ENCODE peak calls at places on chromosomes 7 and 10, in four cellular contexts. U, A, T and Y are unnamed samples.

GRCh38 chr7:95509199-95509598 is 23.5 kb downstream of the ASB4 start:
- DNase-seq in U (peak), A (no peak), T (peak), Y (no peak)

GRCh38 chr7:37096341-37096740 is 352.3 kb downstream of the ELMO1 start:
- DNase-seq in U (no peak), A (no peak), T (no peak), Y (no peak)

GRCh38 chr7:45930967-45931366 is 9.9 kb upstream of the IGFBP3 start:
- DNase-seq in U (no peak), A (no peak), T (no peak), Y (no peak)

GRCh38 chr7:45342236-45342635 is 184.6 kb downstream of the RAMP3 start:
- DNase-seq in U (peak), A (no peak), T (no peak), Y (no peak)

GRCh38 chr7:151631149-151631967 is 111.7 kb upstream of the RHEB start:
- DNase-seq in U (no peak), A (no peak), T (no peak), Y (peak)

GRCh38 chr10:22712959-22713852 is 1.2 kb downstream of the PIP4K2A start:
- DNase-seq in U (peak), A (no peak), T (peak), Y (no peak)

GRCh38 chr10:34405611-34406462 is 409.3 kb downstream of the PARD3 start:
- DNase-seq in U (peak), A (no peak), T (no peak), Y (no peak)

GRCh38 chr7:36283171-36283570 is 106.5 kb upstream of the ANLN start:
- DNase-seq in U (no peak), A (no peak), T (no peak), Y (no peak)

GRCh38 chr10:93656155-93656554 is 43.8 kb downstream of the PDE6C start:
- DNase-seq in U (no peak), A (no peak), T (no peak), Y (no peak)

GRCh38 chr7:86629-87028 is 105.7 kb upstream of the FAM20C start:
- DNase-seq in U (no peak), A (no peak), T (no peak), Y (no peak)

GRCh38 chr10:77846718-77847311 is 79.7 kb downstream of the DLG5 start:
- DNase-seq in U (peak), A (peak), T (peak), Y (no peak)

GRCh38 chr7:32580646-32581045 is 85.4 kb downstream of the AVL9 start:
- DNase-seq in U (no peak), A (no peak), T (no peak), Y (no peak)

GRCh38 chr7:68476966-68477365 is 1121.3 kb upstream of the AUTS2 start:
- DNase-seq in U (no peak), A (no peak), T (no peak), Y (no peak)

GRCh38 chr10:43970018-43970698 is 321.5 kb upstream of the ZNF32 start:
- DNase-seq in U (no peak), A (no peak), T (no peak), Y (no peak)

GRCh38 chr7:116631676-116632075 is 40.3 kb upstream of the MET start:
- DNase-seq in U (no peak), A (no peak), T (no peak), Y (no peak)

GRCh38 chr7:116630357-116630756 is 41.6 kb upstream of the MET start:
- DNase-seq in U (no peak), A (no peak), T (no peak), Y (peak)

GRCh38 chr7:116630932-116631449 is 41.0 kb upstream of the MET start:
- DNase-seq in U (peak), A (no peak), T (no peak), Y (no peak)

GRCh38 chr7:116632349-116632748 is 39.6 kb upstream of the MET start:
- DNase-seq in U (no peak), A (no peak), T (no peak), Y (no peak)

GRCh38 chr7:116633131-116633988 is 38.6 kb upstream of the MET start:
- DNase-seq in U (no peak), A (no peak), T (no peak), Y (peak)
- TF ChIP-seq TCF12 in U (no peak), A (no peak), T (no peak), Y (peak)

GRCh38 chr7:157407512-157408257 is 70.9 kb downstream of the DNAJB6 start:
- DNase-seq in U (no peak), A (no peak), T (peak), Y (no peak)

GRCh38 chr7:157408258-157409101 is 71.7 kb downstream of the DNAJB6 start:
- DNase-seq in U (no peak), A (no peak), T (peak), Y (no peak)

GRCh38 chr7:157410831-157411556 is 74.2 kb downstream of the DNAJB6 start:
- DNase-seq in U (no peak), A (no peak), T (no peak), Y (no peak)

GRCh38 chr7:157409753-157410727 is 73.2 kb downstream of the DNAJB6 start:
- DNase-seq in U (no peak), A (no peak), T (no peak), Y (no peak)

DNA sequence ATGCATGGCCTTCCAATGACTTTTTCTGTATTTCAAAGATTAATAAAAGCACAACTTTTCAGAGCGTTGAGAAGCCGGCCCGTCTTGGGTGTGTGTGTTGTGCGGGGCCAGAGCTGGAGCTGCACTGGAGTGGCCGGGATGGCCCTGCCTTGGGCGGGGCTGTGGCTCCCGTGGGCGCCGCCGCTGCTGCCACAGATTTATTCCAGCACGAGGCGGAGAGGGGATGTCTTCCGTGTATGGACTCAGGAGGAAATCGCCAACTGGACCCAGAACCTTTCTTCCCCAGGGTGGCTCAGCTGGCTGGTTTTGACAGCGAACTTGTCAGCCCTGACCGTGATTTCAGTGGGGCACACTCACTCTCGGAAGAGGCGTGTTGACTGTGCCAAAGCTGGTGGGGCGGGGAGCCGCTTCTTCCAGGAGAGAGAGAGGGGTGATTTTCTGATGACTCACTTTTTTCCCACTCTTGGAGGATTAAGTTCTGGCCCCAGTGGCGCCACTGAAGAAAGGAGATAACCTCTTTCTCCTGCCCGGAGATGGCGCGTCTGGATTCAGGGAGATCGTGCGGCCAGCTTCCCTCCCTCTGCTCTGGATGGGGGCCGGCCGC is 72.4 kb downstream of the DNAJB6 start:
- DNase-seq in U (no peak), A (no peak), T (no peak), Y (no peak)
- TF ChIP-seq TCF12 in U (no peak), A (no peak), T (no peak), Y (no peak)

GRCh38 chr7:7968544-7969305 is at the start of gene GLCCI1:
- DNase-seq in U (peak), A (peak), T (peak), Y (peak)
- TF ChIP-seq TCF12 in U (no peak), A (no peak), T (no peak), Y (peak)

GRCh38 chr10:54769051-54769450 is 32.0 kb downstream of the PCDH15 start:
- DNase-seq in U (no peak), A (no peak), T (no peak), Y (no peak)
- TF ChIP-seq TCF12 in U (no peak), A (no peak), T (no peak), Y (no peak)

DNA sequence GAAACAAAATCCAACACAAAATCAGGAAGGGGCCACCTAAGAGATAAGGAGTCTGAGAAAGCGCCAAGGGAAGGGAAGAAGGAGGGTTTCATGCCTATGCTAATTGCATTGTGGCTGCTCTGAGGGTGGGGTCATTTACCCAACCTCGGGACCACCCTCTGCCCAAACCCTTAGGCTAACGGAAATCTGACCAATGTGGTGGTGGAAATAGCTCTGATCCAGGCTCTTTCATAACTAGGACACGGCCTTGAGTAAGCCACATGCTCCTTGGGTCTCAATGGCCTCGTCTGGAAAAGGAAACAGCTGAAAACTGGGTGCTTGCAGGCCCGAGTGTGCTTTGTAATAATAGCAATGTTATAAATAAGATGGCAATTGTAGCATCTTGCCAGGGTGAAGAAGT is 14.9 kb upstream of the SRGN start:
- DNase-seq in U (no peak), A (no peak), T (no peak), Y (no peak)
- TF ChIP-seq TCF12 in U (no peak), A (no peak), T (no peak), Y (no peak)

GRCh38 chr10:19816420-19817250 is at the start of gene PLXDC2:
- DNase-seq in U (no peak), A (peak), T (peak), Y (no peak)
- TF ChIP-seq TCF12 in U (no peak), A (no peak), T (no peak), Y (no peak)

DNA sequence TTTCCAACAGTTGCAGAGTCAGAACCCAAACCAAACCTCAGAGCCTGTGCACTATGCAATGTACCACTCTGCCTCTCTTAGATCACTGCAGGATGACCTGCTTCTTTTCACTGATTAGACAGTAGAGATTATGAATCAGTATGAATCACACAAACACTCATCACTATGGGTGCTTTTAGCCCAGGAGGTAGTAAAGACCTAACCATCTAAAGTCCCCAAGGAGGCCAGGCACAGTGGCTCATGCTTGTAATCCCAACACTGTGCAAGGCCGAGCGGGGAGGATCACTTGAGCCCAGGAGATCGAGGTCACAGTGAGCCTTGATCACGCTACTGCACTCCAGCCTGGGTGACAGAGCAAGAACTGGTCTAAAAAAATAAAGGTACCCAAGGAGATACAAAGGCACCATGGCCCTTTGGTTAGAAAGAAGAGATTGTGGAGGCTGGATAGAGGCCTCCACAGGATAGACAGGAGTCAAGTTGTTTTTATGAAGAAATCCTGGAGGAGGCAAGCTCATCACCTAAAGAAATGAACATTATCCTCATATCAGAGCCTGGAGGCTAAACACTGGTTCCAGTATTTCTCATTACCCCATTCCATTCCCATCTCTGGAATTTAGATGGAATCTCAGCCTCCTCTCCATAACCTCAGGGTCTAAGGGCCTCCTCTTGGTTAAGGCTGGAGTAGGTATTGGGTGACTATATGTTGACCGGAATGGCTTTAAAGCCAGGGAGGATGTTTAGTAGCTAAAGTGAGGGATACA is 12.9 kb downstream of the SEC31B start:
- DNase-seq in U (no peak), A (no peak), T (no peak), Y (no peak)
- TF ChIP-seq TCF12 in U (no peak), A (no peak), T (peak), Y (no peak)

DNA sequence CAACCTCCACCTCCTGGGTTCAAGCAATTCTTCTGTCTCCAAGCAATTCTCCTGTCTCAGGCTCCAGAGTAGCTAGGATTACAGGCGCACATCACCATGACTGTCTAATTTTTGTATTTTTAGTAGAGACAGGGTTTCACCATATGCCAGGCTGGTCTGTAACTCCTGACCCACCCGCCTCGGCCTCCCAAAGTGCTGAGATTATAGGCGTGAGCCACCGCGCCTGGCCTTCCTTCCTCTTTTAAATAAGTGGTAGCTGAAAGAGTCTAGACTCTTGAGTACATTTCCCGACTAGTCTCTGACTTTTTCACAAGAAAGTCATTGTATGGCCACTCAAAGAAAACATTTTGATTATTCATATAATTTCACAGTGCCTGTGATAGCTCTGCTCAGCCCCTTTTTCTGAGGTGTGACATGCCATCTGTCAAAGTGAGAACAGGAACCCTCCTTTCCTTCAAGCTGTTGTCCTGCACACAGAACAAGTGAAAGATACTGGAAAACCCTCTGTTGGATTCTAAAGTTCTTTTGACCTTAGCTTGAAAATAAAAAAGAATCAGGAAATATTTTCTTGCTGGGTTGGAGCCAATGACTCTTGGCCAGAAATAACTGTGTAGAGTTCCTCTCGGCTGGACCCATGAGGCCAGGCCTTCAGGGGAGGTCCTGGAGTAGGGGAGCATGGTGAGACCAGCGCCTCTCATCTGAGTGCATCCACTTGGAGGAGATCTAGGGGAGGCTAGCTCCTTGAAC is 636.0 kb upstream of the ANKRD30A start:
- DNase-seq in U (no peak), A (no peak), T (no peak), Y (no peak)
- TF ChIP-seq TCF12 in U (no peak), A (no peak), T (no peak), Y (no peak)

GRCh38 chr7:144936314-144936713 is 100.5 kb upstream of the TPK1 start:
- DNase-seq in U (no peak), A (no peak), T (no peak), Y (no peak)
- TF ChIP-seq TCF12 in U (no peak), A (no peak), T (no peak), Y (no peak)